ENCODE peak calls at places on chromosomes 11 and 22, in six cellular contexts. V is mesenchymal stem cell, B is IMR-90, X is H1, P is neuronal stem cell, G is mesendoderm. Q is an unnamed sample.
A peak's percentile ranks its signal among the peaks of the same experiment; 100 is the strongest.

GRCh38 chr11:93221539-93221938 is 23.7 kb upstream of the SLC36A4 start:
- DNase-seq in V (no peak), B (no peak), X (no peak), P (no peak), G (no peak), Q (no peak)

GRCh38 chr22:23153994-23154393 is 8.7 kb downstream of the RAB36 start:
- DNase-seq in V (no peak), B (no peak), X (no peak), P (no peak), G (no peak), Q (no peak)

GRCh38 chr11:113213549-113213948 is 100.8 kb upstream of the TTC12 start:
- DNase-seq in V (no peak), B (no peak), X (no peak), P (no peak), G (no peak), Q (no peak)

GRCh38 chr22:39546889-39547586 is 14.5 kb upstream of the RPS19BP1 start:
- DNase-seq in V (peak; percentile 53), B (peak; percentile 69), X (no peak), P (no peak), G (no peak), Q (no peak)

GRCh38 chr22:50011447-50012200 is 941 bp downstream of the IL17REL start:
- DNase-seq in V (no peak), B (no peak), X (no peak), P (no peak), G (peak; percentile 21), Q (peak; percentile 32)

GRCh38 chr11:12864316-12865156 is 144.6 kb upstream of the RASSF10 start:
- DNase-seq in V (peak; percentile 98), B (peak; percentile 96), X (no peak), P (peak; percentile 89), G (peak; percentile 100), Q (peak; percentile 94)

GRCh38 chr22:41479671-41480396 is 10.9 kb downstream of the ACO2 start:
- DNase-seq in V (peak; percentile 59), B (peak; percentile 73), X (peak; percentile 61), P (peak; percentile 83), G (peak; percentile 70), Q (peak; percentile 47)

GRCh38 chr11:31995525-31996123 is 95.2 kb upstream of the RCN1 start:
- DNase-seq in V (peak; percentile 23), B (peak; percentile 19), X (no peak), P (no peak), G (no peak), Q (no peak)

DNA sequence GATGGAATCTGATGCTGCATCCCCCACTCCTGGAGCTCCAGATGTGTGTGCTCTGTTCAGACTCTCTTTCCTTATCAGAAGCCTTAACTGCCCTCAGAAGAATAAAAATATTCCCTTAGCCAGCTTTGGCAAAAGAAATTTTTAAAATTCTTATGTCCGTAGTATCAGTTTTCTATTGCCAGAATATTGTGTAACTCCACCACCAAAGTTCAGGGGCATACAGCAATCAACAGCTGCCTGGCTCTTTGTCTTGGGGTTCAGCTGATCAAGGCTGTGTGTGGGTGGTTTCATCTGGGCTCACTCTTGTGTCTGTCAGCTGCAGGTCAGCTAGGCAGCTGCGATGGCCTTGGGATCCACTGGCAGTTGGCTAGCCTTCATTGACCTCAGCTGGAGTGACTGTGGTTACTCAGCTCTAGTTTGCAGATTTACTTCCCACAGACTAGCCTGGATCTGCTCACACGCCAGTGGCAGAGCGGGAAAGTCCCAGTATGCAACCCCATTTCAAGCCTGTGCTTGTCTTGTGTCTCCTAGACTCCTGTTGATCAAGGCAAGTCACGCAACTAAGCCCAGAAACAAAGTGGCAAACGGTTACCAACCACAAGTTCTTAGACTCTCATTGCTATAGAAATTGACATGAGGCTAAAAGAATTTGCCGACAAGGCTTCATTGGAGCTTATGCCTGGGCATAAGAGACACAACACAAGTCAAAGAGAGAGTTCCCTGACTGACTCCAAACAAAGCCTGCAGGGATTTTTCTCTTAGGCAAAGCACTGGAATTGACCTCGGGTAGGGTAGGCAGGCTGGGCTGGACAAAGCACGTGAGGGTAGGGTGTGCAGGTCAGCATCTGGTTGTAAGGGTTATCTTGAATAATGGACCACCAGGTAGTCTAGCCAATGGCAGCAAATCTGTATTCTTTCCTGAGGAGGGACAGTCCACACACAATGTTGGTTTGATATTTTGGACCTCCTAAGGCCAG is 7.5 kb downstream of the TMEM138 start:
- DNase-seq in V (peak; percentile 63), B (peak; percentile 99), X (no peak), P (no peak), G (no peak), Q (no peak)
- H3K9ac ChIP-seq in V (peak overlapping the region; percentile 57), B (no peak overlapping the region), X (no peak overlapping the region), P (no peak overlapping the region), G (no peak overlapping the region), Q (no peak overlapping the region)

GRCh38 chr11:121482231-121483129 is 29.7 kb upstream of the SORL1-AS1 start:
- DNase-seq in V (no peak), B (no peak), X (no peak), P (no peak), G (peak; percentile 75), Q (no peak)
- H3K23ac ChIP-seq in V (no peak overlapping the region), B (no peak overlapping the region), X (no peak overlapping the region), P (no peak overlapping the region), G (peak overlapping the region; percentile 92), Q (no peak overlapping the region)

DNA sequence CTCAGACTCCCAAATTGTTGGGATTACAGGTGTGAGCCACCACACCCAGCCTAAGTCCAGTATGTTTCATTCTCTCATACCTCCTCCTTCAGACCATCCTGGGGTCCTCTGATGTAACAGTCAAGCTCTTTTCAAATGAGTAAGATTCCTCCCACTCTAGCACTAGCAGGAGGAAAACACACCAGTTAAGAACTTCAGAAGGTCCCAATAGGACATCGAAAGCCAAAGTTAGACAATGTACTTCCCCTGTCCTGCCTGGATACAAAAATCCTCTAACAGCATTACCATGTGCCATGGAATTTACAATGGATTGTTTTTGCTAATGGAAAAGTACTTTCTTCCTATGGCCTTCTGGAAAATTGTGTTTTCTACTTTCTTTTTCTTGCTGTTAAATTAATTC is 67.1 kb downstream of the CCDC34 start:
- DNase-seq in V (no peak), B (no peak), X (no peak), P (no peak), G (no peak), Q (no peak)
- H2BK15ac ChIP-seq in V (no peak overlapping the region), B (no peak overlapping the region), X (no peak overlapping the region), P (no peak overlapping the region), G (peak overlapping the region; percentile 64), Q (no peak overlapping the region)

GRCh38 chr22:32533265-32534068 is 58.9 kb downstream of the FBXO7 start:
- DNase-seq in V (peak; percentile 87), B (peak; percentile 54), X (no peak), P (no peak), G (no peak), Q (no peak)
- H3K9ac ChIP-seq in V (peak overlapping the region; percentile 67), B (no peak overlapping the region), X (no peak overlapping the region), P (peak overlapping the region; percentile 53), G (no peak overlapping the region), Q (no peak overlapping the region)

DNA sequence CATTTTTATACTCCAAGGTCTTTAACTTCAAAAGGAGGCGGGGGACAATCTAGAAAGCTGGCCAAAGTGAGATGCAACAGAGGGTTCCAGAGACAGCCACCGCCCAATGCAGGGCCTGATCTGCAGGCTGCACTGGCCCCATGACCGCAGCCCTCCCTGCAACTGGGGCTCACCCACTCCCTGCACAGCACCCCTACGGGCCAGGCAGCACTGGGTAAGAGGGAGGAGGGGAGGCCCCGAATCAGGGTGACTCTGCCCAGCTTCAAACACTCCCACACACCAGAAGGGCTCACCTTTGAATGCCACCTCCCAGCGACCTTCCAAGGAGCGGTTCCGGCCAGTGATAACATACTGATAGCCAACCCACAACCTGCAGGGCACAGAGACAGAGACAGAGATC is 59.3 kb downstream of the DGCR2 start:
- DNase-seq in V (no peak), B (no peak), X (no peak), P (no peak), G (no peak), Q (no peak)
- H3K23ac ChIP-seq in V (no peak overlapping the region), B (no peak overlapping the region), X (no peak overlapping the region), P (no peak overlapping the region), G (no peak overlapping the region), Q (no peak overlapping the region)

GRCh38 chr22:33302049-33302545 is 243.9 kb upstream of the SYN3 start:
- DNase-seq in V (peak; percentile 68), B (peak; percentile 60), X (peak; percentile 97), P (peak; percentile 65), G (peak; percentile 82), Q (peak; percentile 87)
- H2BK15ac ChIP-seq in V (no peak overlapping the region), B (no peak overlapping the region), X (no peak overlapping the region), P (no peak overlapping the region), G (no peak overlapping the region), Q (no peak overlapping the region)

GRCh38 chr22:44707178-44707577 is 5.2 kb downstream of the PRR5 start:
- DNase-seq in V (no peak), B (no peak), X (no peak), P (no peak), G (no peak), Q (no peak)

GRCh38 chr22:44705022-44705297 is 3.0 kb downstream of the PRR5 start:
- DNase-seq in V (no peak), B (no peak), X (no peak), P (no peak), G (no peak), Q (no peak)

GRCh38 chr22:44706488-44706887 is 4.5 kb downstream of the PRR5 start:
- DNase-seq in V (no peak), B (no peak), X (no peak), P (no peak), G (no peak), Q (no peak)

GRCh38 chr22:44709881-44710400 is 7.9 kb downstream of the PRR5 start:
- DNase-seq in V (no peak), B (no peak), X (no peak), P (no peak), G (no peak), Q (no peak)

GRCh38 chr22:44707752-44708151 is 5.7 kb downstream of the PRR5 start:
- DNase-seq in V (no peak), B (peak; percentile 70), X (no peak), P (no peak), G (no peak), Q (no peak)
- H3K9ac ChIP-seq in V (no peak overlapping the region), B (no peak overlapping the region), X (no peak overlapping the region), P (no peak overlapping the region), G (no peak overlapping the region), Q (no peak overlapping the region)

GRCh38 chr11:65870307-65870658 is 2.3 kb downstream of the EFEMP2 start:
- DNase-seq in V (no peak), B (no peak), X (no peak), P (no peak), G (no peak), Q (no peak)

GRCh38 chr11:65870706-65871681 is 1.6 kb downstream of the EFEMP2 start:
- DNase-seq in V (peak; percentile 69), B (no peak), X (no peak), P (no peak), G (no peak), Q (no peak)

GRCh38 chr11:65871811-65872548 is 620 bp downstream of the EFEMP2 start:
- DNase-seq in V (peak; percentile 64), B (no peak), X (peak; percentile 70), P (peak; percentile 23), G (peak; percentile 62), Q (peak; percentile 67)

GRCh38 chr11:65873280-65874156 is 918 bp upstream of the EFEMP2 start:
- DNase-seq in V (peak; percentile 95), B (peak; percentile 90), X (peak; percentile 100), P (peak; percentile 92), G (peak; percentile 93), Q (peak; percentile 96)

GRCh38 chr11:65872555-65873279 is at the start of gene EFEMP2:
- DNase-seq in V (peak; percentile 49), B (no peak), X (peak; percentile 61), P (peak; percentile 18), G (no peak), Q (no peak)
- H3K23ac ChIP-seq in V (peak within 1 kb of the TSS; percentile 74), B (peak within 1 kb of the TSS; percentile 99), X (no peak within 1 kb of the TSS), P (peak within 1 kb of the TSS; percentile 94), G (peak within 1 kb of the TSS; percentile 99), Q (no peak within 1 kb of the TSS)

Q was measured in H9.